ENCODE peak calls at places on chromosomes 5 and 9, in six cellular contexts. H, P, C, J, O and M are unnamed samples. For H3K27me3, the result is how much of the 10 kb centered on the place peaks cover.

GRCh38 chr5:915946-916345 is 23.3 kb downstream of the TRIP13 start:
- DNase-seq in H (no peak), P (no peak), C (no peak), J (no peak), O (no peak), M (no peak)

GRCh38 chr9:133002147-133003070 is 23.9 kb downstream of the GFI1B start:
- DNase-seq in H (no peak), P (peak), C (no peak), J (no peak), O (no peak), M (no peak)

GRCh38 chr9:6354072-6354686 is 26.0 kb downstream of the TPD52L3 start:
- DNase-seq in H (peak), P (no peak), C (peak), J (peak), O (no peak), M (no peak)

GRCh38 chr9:95477441-95477840 is 39.3 kb downstream of the PTCH1 start:
- DNase-seq in H (no peak), P (no peak), C (no peak), J (no peak), O (no peak), M (no peak)

GRCh38 chr9:109441296-109441695 is 56.8 kb downstream of the PTPN3 start:
- DNase-seq in H (peak), P (no peak), C (peak), J (no peak), O (no peak), M (no peak)

GRCh38 chr9:134326754-134327526 is 685 bp downstream of the RXRA start:
- DNase-seq in H (peak), P (peak), C (peak), J (peak), O (peak), M (no peak)

GRCh38 chr9:124771867-124772621 is 933 bp upstream of the NR6A1 start:
- DNase-seq in H (peak), P (peak), C (peak), J (peak), O (peak), M (no peak)

GRCh38 chr9:7910426-7911015 is 110.9 kb upstream of the DMAC1 start:
- DNase-seq in H (no peak), P (no peak), C (no peak), J (no peak), O (no peak), M (no peak)

GRCh38 chr9:134289241-134289875 is 36.9 kb upstream of the RXRA start:
- DNase-seq in H (peak), P (no peak), C (no peak), J (no peak), O (peak), M (no peak)

GRCh38 chr5:125725686-125726085 is 697.5 kb upstream of the GRAMD2B start:
- DNase-seq in H (no peak), P (no peak), C (peak), J (no peak), O (no peak), M (no peak)

GRCh38 chr9:99257723-99258364 is 35.8 kb downstream of the SEC61B start:
- DNase-seq in H (no peak), P (no peak), C (no peak), J (no peak), O (peak), M (no peak)

GRCh38 chr5:54753753-54754152 is 231.6 kb downstream of the ESM1 start:
- DNase-seq in H (no peak), P (no peak), C (no peak), J (no peak), O (no peak), M (no peak)

GRCh38 chr9:86794356-86795046 is 152.8 kb downstream of the GAS1 start:
- DNase-seq in H (peak), P (no peak), C (peak), J (no peak), O (no peak), M (no peak)

GRCh38 chr5:17882760-17883488 is 248.7 kb downstream of the TAF11L14 start:
- DNase-seq in H (no peak), P (no peak), C (no peak), J (no peak), O (no peak), M (no peak)

GRCh38 chr5:128546658-128547281 is 8.7 kb upstream of the FBN2 start:
- DNase-seq in H (no peak), P (no peak), C (no peak), J (no peak), O (no peak), M (no peak)

GRCh38 chr5:128446-128845 is 36.5 kb downstream of the PLEKHG4B start:
- DNase-seq in H (no peak), P (no peak), C (no peak), J (no peak), O (no peak), M (no peak)

GRCh38 chr5:56319281-56320242 is 86.4 kb upstream of the ANKRD55 start:
- DNase-seq in H (no peak), P (no peak), C (peak), J (no peak), O (peak), M (no peak)

GRCh38 chr9:98314381-98315066 is 59.1 kb upstream of the TBC1D2 start:
- DNase-seq in H (no peak), P (no peak), C (peak), J (no peak), O (no peak), M (no peak)

GRCh38 chr9:74951725-74952151 is 974 bp downstream of the C9orf40 start:
- DNase-seq in H (peak), P (peak), C (peak), J (peak), O (peak), M (peak)

GRCh38 chr5:159855476-159856157 is 60.7 kb upstream of the ADRA1B start:
- DNase-seq in H (no peak), P (no peak), C (peak), J (no peak), O (peak), M (no peak)

GRCh38 chr5:149796025-149796424 is 65.9 kb downstream of the PPARGC1B start:
- DNase-seq in H (no peak), P (no peak), C (no peak), J (peak), O (no peak), M (no peak)

GRCh38 chr5:141492168-141492885 is 3.4 kb downstream of the PCDHGC5 start:
- DNase-seq in H (no peak), P (no peak), C (no peak), J (no peak), O (no peak), M (no peak)

GRCh38 chr5:142926549-142926948 is 156.4 kb downstream of the ARHGAP26 start:
- DNase-seq in H (no peak), P (no peak), C (no peak), J (no peak), O (no peak), M (no peak)

GRCh38 chr9:86282979-86283535 is 719 bp upstream of the ISCA1 start:
- DNase-seq in H (no peak), P (no peak), C (peak), J (no peak), O (no peak), M (no peak)

GRCh38 chr5:102792705-102793104 is 37.6 kb downstream of the PAM start:
- DNase-seq in H (no peak), P (no peak), C (peak), J (peak), O (no peak), M (no peak)

GRCh38 chr5:33726422-33727165 is 165.2 kb downstream of the ADAMTS12 start:
- DNase-seq in H (no peak), P (no peak), C (peak), J (no peak), O (no peak), M (no peak)

GRCh38 chr5:3225201-3225960 is 370.3 kb upstream of the IRX1 start:
- DNase-seq in H (no peak), P (no peak), C (no peak), J (no peak), O (no peak), M (no peak)

GRCh38 chr9:121550041-121550440 is 50.4 kb upstream of the GGTA1 start:
- DNase-seq in H (no peak), P (no peak), C (no peak), J (no peak), O (no peak), M (no peak)

GRCh38 chr5:58188287-58188651 is 271.6 kb downstream of the PLK2 start:
- DNase-seq in H (no peak), P (no peak), C (peak), J (no peak), O (no peak), M (no peak)

GRCh38 chr5:37900692-37901091 is 60.9 kb upstream of the GDNF start:
- DNase-seq in H (peak), P (no peak), C (peak), J (peak), O (peak), M (no peak)

GRCh38 chr9:129125478-129125877 is 14.3 kb downstream of the PTPA start:
- DNase-seq in H (no peak), P (no peak), C (peak), J (no peak), O (no peak), M (no peak)

GRCh38 chr5:149239917-149240316 is 31.7 kb upstream of the AFAP1L1 start:
- DNase-seq in H (no peak), P (no peak), C (no peak), J (no peak), O (no peak), M (no peak)

GRCh38 chr5:155983954-155984353 is 343.0 kb upstream of the SGCD start:
- DNase-seq in H (no peak), P (no peak), C (peak), J (no peak), O (no peak), M (no peak)

GRCh38 chr5:150044334-150044681 is 42.0 kb downstream of the CSF1R start:
- DNase-seq in H (no peak), P (no peak), C (peak), J (no peak), O (no peak), M (no peak)

GRCh38 chr5:141871870-141872269 is 6.3 kb downstream of the PCDH1 start:
- DNase-seq in H (no peak), P (peak), C (no peak), J (no peak), O (no peak), M (no peak)

GRCh38 chr9:125867752-125868400 is 120.7 kb downstream of the PBX3 start:
- DNase-seq in H (no peak), P (no peak), C (peak), J (no peak), O (no peak), M (no peak)

GRCh38 chr9:70510157-70510770 is 95.8 kb upstream of the KLF9 start:
- DNase-seq in H (peak), P (peak), C (peak), J (peak), O (peak), M (no peak)

DNA sequence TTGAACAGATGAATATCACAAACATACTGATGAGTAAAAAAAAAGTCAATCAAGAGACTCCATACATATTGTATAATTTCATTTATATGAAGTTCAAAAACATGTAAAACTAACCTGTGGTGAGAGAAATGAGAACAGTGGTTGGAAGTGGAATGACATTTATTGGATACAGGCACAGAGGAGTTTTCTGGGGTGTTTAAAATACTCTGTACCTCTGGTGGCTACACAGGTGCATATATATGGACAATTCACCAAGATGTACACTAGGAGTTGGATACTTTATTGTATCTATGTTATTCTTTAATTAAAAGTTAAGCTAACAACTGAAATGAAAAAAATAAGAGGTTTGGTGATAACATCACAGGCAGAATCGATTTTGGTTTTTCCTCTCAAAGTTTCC is 14.1 kb downstream of the FOXD1 start:
- DNase-seq in H (no peak), P (no peak), C (peak), J (no peak), O (no peak), M (no peak)
- H3K27me3 ChIP-seq in H (under half), P (under half), C (under half), J (under half), O (under half), M (half or more)

DNA sequence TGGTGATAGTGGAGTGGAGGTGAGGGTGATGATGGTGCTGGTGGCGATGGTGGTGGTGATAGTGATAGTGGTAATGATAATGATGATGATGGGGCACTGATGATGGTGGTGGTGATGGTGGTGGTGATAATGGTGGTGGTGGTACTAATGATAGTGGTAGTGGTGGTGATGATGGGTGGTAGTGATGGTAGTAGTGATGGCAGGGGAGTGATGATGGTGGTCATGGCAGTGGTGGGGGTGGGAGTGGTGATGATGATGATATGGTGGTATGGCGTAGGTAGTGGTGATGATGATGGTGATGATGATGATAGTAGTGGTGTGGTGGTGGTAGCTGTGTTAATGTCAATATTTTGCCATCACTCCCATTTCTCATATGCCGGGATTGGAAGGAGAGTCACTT is 44.5 kb upstream of the ORM1 start:
- DNase-seq in H (no peak), P (peak), C (no peak), J (no peak), O (no peak), M (no peak)
- H3K27ac ChIP-seq in H (no peak), P (no peak), C (no peak), J (no peak), O (no peak), M (no peak)

DNA sequence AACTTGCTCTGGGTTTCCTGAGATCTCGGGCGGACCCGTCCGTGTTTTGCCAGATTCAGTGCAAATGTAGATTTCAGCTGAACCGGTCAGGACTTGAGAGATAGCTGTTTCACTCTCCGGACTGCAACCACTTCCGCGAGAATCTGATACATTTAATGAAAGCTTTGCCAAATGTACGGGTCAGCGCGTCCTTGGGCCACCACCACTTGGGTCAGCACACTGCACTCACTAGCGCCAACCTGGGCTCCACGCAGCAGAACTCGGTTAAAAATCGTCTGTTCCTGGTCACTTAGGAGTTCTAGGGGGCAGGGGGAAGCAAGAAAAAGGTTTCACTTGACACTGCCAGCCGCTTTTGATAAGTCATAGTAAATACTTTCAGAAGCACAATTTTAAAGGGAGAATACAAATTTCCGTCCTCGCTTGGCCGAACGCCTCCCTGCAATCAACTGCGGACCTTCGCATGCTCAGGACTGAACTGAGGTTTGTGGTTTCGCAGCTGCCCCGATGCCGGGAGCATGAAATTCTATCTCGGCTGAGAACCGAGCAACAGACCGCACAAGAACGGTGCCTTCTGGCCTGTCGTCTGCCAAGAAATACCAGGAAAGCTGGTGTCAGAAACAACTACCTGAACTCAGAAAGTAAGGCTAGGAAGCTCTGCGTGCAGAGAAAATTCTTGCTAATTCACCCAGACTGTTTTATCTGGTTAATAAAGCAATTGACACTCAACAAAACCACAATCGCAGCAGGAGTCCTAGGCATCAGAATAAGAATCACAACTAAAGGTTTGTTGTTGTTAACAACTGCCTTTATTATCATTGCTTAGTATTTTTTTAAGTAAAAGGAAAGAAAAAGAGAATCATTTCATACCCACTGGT is 4.2 kb upstream of the ISL1 start:
- DNase-seq in H (peak), P (no peak), C (peak), J (no peak), O (no peak), M (no peak)
- H3K27me3 ChIP-seq in H (under half), P (under half), C (half or more), J (under half), O (under half), M (half or more)

GRCh38 chr5:10019236-10019635 is 230.5 kb downstream of the ATPSCKMT start:
- DNase-seq in H (no peak), P (no peak), C (no peak), J (no peak), O (no peak), M (no peak)

GRCh38 chr5:10023494-10023893 is 226.2 kb downstream of the ATPSCKMT start:
- DNase-seq in H (no peak), P (no peak), C (no peak), J (no peak), O (no peak), M (no peak)

GRCh38 chr5:10021248-10021647 is 228.4 kb downstream of the ATPSCKMT start:
- DNase-seq in H (no peak), P (no peak), C (no peak), J (no peak), O (no peak), M (no peak)

GRCh38 chr5:10018670-10019069 is 231.0 kb downstream of the ATPSCKMT start:
- DNase-seq in H (no peak), P (no peak), C (peak), J (no peak), O (no peak), M (no peak)

GRCh38 chr5:10018211-10018610 is 231.5 kb downstream of the ATPSCKMT start:
- DNase-seq in H (no peak), P (no peak), C (peak), J (no peak), O (no peak), M (no peak)
- H3K27ac ChIP-seq in H (no peak), P (no peak), C (peak), J (no peak), O (no peak), M (no peak)

GRCh38 chr5:73337586-73337985 is 111.0 kb downstream of the FOXD1 start:
- DNase-seq in H (no peak), P (no peak), C (no peak), J (no peak), O (no peak), M (no peak)
- H3K27me3 ChIP-seq in H (under half), P (under half), C (under half), J (under half), O (under half), M (half or more)

DNA sequence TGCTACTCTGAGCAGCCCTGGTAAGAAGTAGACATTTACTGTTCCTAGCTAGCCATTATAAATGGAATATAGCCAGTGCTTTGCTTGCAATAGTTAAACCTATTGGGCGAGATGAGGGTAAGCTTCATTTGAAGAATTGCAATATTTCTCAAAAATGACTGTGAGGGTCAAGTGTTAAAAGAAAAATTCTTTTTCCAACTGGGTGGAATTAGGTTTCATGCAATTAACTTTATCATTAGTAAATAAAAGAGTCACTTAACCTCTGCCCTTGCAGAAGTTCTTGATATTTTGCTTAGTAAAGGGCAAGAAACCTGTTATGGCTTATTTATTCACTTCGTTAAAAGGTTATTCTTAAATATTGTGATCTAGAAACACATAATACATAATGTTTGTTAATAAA is 370.3 kb downstream of the CSNK1G3 start:
- DNase-seq in H (no peak), P (no peak), C (no peak), J (no peak), O (no peak), M (no peak)
- H3K27ac ChIP-seq in H (peak), P (no peak), C (no peak), J (no peak), O (no peak), M (no peak)

DNA sequence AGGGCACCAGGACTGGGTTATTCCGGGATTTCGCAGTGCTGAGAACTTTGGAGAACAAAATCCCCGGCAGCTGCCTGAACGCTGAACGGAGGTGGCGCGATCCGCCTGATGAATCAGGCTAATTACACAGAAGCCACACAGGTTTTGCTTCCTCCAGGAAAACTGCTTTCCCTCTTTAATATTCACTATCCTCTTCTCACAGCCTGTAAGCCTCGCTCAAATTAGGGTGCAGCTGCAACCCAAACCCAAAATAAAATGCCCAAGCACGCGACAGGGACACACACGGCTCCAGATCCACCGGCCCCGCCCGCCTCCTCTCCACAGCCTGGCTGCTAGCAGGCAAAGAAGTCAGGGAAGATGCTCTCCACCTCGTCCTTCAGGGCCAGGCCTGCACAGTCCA is 6.0 kb downstream of the SOHLH1 start:
- DNase-seq in H (no peak), P (no peak), C (no peak), J (no peak), O (no peak), M (no peak)
- H3K27me3 ChIP-seq in H (under half), P (under half), C (under half), J (half or more), O (under half), M (under half)